ENCODE peak calls at places on chromosomes 16 and 17, in seven cellular contexts. Z is uterus; B is A549; O is psoas muscle; U is PC-9; N is HCT116; F is CD8-positive, alpha-beta T cell. T is an unnamed sample.
A peak's percentile ranks its signal among the peaks of the same experiment; 100 is the strongest.

GRCh38 chr17:77358801-77359716 is 218.3 kb downstream of the SEC14L1 start:
- DNase-seq in Z (no peak), B (no peak), O (no peak), U (no peak), N (no peak), F (no peak), T (no peak)

GRCh38 chr16:50887500-50887899 is 145.6 kb downstream of the CYLD start:
- DNase-seq in Z (no peak), B (no peak), O (no peak), U (no peak), N (no peak), F (no peak), T (no peak)

GRCh38 chr17:12107905-12108304 is 87.2 kb downstream of the MAP2K4 start:
- DNase-seq in Z (no peak), B (no peak), O (no peak), U (no peak), N (no peak), F (no peak), T (no peak)

GRCh38 chr17:60902399-60902798 is 224.7 kb downstream of the BCAS3 start:
- DNase-seq in Z (no peak), B (no peak), O (no peak), U (no peak), N (no peak), F (no peak), T (no peak)

GRCh38 chr16:84369938-84370627 is 1.7 kb downstream of the ATP2C2 start:
- DNase-seq in Z (no peak), B (no peak), O (no peak), U (peak; percentile 84), N (no peak), F (no peak), T (no peak)

GRCh38 chr16:66159987-66160386 is 206.5 kb upstream of the CDH5 start:
- DNase-seq in Z (no peak), B (no peak), O (no peak), U (no peak), N (no peak), F (no peak), T (no peak)

GRCh38 chr17:82036634-82037112 is 824 bp downstream of the DCXR start:
- DNase-seq in Z (no peak), B (no peak), O (no peak), U (no peak), N (no peak), F (no peak), T (no peak)

GRCh38 chr17:965311-965989 is 14.1 kb downstream of the NXN start:
- DNase-seq in Z (no peak), B (no peak), O (no peak), U (no peak), N (no peak), F (no peak), T (no peak)

GRCh38 chr17:5361426-5361825 is 58.0 kb downstream of the NUP88 start:
- DNase-seq in Z (no peak), B (no peak), O (no peak), U (no peak), N (no peak), F (no peak), T (no peak)

GRCh38 chr16:15876503-15876902 is 11.9 kb downstream of the CEP20 start:
- DNase-seq in Z (no peak), B (no peak), O (no peak), U (peak; percentile 43), N (no peak), F (no peak), T (no peak)

DNA sequence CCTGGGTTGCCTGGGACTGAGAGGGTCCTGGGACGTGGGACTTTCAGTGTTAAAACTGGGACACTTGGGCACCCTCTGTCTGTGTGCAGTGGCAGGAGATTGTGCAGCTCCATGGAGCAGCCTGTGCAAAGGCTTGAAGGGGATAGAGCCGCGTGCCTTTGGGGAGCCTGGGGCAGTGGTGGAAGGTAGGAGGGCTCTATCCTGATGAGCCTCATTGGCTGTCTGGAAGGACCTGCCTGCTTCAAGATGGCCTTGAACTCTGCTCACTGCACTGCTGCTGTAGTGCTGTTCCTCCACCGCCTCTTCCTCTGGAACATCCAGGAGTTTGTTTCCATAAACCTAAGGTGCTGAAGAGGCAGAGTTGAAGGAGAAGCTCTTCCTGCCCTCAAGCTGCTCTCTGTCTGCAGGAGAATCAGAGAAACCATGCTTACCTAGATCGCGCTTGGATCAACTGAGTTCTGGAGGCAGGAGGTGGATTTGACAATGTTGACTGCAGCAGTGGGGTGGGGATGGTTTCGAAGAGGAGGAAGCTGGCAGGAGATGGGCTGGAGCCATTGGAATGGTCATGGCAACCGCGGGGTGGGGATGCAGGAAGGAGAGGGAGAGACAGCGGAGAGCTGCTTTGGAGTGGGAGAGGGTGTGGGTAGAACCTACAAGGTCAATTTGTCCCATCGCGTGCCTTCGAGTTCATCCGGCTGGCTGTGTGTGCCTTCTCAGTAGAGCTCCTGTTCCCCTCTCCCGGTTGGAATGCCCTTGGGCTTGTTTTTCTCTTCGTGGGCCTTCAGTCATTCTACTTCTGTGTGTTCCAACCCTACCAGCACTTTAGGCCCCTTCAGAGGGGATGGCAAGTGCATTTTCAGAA is 3.7 kb downstream of the RMI2 start:
- DNase-seq in Z (no peak), B (no peak), O (no peak), U (no peak), N (no peak), F (no peak), T (no peak)
- H3K27ac ChIP-seq in Z (peak overlapping the region; percentile 75), B (no peak overlapping the region), O (no peak overlapping the region), U (no peak overlapping the region), N (no peak overlapping the region), F (no peak overlapping the region), T (no peak overlapping the region)

GRCh38 chr16:81195907-81196534 is 42.5 kb upstream of the BCO1 start:
- DNase-seq in Z (no peak), B (no peak), O (peak; percentile 54), U (no peak), N (no peak), F (no peak), T (no peak)
- H3K27ac ChIP-seq in Z (no peak overlapping the region), B (no peak overlapping the region), O (no peak overlapping the region), U (no peak overlapping the region), N (no peak overlapping the region), F (no peak overlapping the region), T (no peak overlapping the region)

GRCh38 chr16:2813661-2814288 is 3.3 kb upstream of the PRSS21 start:
- DNase-seq in Z (no peak), B (no peak), O (no peak), U (no peak), N (no peak), F (no peak), T (no peak)

GRCh38 chr16:2810651-2811050 is 6.4 kb upstream of the PRSS21 start:
- DNase-seq in Z (no peak), B (no peak), O (no peak), U (no peak), N (no peak), F (no peak), T (no peak)

GRCh38 chr16:2809149-2809760 is 7.8 kb upstream of the PRSS21 start:
- DNase-seq in Z (no peak), B (no peak), O (no peak), U (no peak), N (no peak), F (no peak), T (no peak)

GRCh38 chr16:2814757-2815298 is 2.2 kb upstream of the PRSS21 start:
- DNase-seq in Z (no peak), B (no peak), O (no peak), U (no peak), N (no peak), F (no peak), T (no peak)

DNA sequence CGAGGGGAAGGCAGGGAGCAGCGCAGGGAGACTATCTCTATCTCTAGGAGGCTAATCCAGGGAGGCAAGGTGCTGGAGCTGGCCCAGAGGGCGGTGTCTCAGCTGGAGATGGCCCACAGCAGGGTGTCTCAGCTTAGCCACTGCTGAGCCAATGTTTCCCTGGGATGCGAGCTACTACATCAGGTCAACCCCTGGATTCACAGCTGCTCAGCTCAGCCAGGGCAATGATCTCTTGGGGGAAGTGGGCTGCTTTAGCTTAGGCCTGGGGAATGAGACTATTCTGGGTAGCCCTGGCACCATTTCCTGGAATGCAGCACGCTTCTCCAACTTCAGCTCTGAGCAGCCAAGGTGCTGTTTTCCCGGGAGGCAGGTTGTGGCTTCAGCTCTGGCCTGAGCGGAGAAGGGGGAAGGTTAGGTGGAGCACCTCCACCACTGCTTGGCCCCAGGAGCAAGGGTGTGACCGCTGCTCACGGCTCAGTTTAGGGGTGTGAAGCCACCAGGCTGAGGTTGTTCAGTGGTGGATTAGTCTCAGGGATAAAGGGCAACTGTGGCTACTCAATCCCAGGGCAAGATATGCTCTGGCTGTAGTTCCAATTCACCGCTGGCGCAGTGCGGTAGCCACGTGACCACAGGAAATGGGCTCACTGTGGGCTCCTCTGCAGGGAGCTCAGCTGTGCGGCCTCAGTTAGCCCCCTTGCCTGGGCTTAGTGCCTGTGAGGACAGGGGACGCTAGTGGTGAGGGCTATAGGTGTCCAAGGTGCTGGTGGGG is 5.2 kb upstream of the PRSS21 start:
- DNase-seq in Z (no peak), B (no peak), O (no peak), U (no peak), N (no peak), F (no peak), T (no peak)
- H3K27ac ChIP-seq in Z (no peak overlapping the region), B (peak overlapping the region; percentile 8), O (no peak overlapping the region), U (no peak overlapping the region), N (no peak overlapping the region), F (no peak overlapping the region), T (no peak overlapping the region)

GRCh38 chr17:38559025-38559879 is 46.5 kb downstream of the SRCIN1 start:
- DNase-seq in Z (peak; percentile 93), B (peak; percentile 98), O (peak; percentile 87), U (peak; percentile 91), N (peak; percentile 80), F (peak; percentile 77), T (no peak)

GRCh38 chr17:38559880-38560230 is 45.9 kb downstream of the SRCIN1 start:
- DNase-seq in Z (peak; percentile 28), B (no peak), O (no peak), U (no peak), N (no peak), F (no peak), T (no peak)

GRCh38 chr17:38557395-38557794 is 48.4 kb downstream of the SRCIN1 start:
- DNase-seq in Z (no peak), B (no peak), O (no peak), U (no peak), N (no peak), F (no peak), T (no peak)

GRCh38 chr17:38558751-38559024 is 47.1 kb downstream of the SRCIN1 start:
- DNase-seq in Z (peak; percentile 27), B (no peak), O (no peak), U (no peak), N (no peak), F (no peak), T (no peak)

DNA sequence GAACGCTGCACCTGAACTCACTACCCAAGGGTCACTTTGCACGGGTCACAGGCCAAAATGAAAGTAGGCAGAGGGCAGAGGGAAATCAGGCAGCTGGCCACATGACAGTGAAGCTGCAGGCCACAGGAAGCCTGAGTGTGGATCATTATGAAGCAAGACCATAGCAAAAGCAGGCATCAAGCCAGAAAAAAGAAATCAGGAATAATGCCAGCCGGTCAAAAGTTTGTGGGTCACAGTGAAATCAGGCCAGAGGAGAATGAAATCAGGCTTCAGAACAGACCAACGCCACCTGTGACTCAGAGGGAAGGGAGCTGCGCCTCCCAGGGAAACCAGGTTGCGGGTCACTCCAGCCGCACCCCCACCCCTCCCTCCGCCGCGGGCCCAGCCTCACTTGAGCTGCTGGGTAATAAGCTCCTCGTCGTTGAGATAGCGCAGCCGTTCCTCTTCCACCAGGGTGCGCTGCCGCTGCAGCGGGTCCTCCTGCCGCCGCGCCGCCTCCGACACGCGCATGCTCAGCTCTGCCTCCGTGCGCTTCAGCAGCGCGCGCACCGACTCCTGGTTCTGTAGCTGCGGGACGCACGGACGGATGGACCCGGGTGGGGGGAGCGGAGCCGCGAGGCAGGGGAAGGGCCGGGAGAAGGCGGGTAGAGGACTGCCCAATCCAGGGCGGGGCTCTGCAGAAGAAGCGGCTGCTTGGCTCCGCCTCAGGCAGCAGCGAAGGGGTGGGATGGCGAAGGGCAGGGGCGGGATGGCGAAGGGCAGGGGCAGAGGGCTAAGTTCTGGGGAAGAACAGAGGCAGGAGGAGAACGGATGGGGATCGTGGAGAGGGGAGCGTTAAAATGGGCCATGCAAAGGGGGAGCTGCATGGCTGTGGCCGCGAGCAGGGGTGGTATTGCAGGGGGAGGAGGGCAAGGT is 47.7 kb downstream of the SRCIN1 start:
- DNase-seq in Z (peak; percentile 92), B (peak; percentile 99), O (peak; percentile 96), U (peak; percentile 96), N (peak; percentile 92), F (peak; percentile 86), T (peak; percentile 82)
- H3K27ac ChIP-seq in Z (peak overlapping the region; percentile 59), B (peak overlapping the region; percentile 88), O (no peak overlapping the region), U (peak overlapping the region; percentile 91), N (peak overlapping the region; percentile 47), F (no peak overlapping the region), T (peak overlapping the region; percentile 60)

T was measured in caudate nucleus.